ENCODE peak calls at places on chromosome 17, in four cellular contexts. L is activated B cell treated with CpG ODN at 0.5 μM for 24 hours; U is right cardiac atrium; G is activated T-helper 9 cell treated with anti-CD3 and anti-CD28 coated beads, Interleukin-2, amount 50 U/mL, for 16 hours. Q is an unnamed sample.

GRCh38 chr17:44872131-44872768 is 24.6 kb downstream of the HIGD1B start:
- DNase-seq in L (no peak), U (peak), G (no peak), Q (no peak)

GRCh38 chr17:19398301-19399181 is 11.6 kb upstream of the MFAP4 start:
- DNase-seq in L (no peak), U (peak), G (no peak), Q (no peak)

GRCh38 chr17:58728831-58729230 is 26.8 kb upstream of the PPM1E start:
- DNase-seq in L (no peak), U (no peak), G (no peak), Q (no peak)

GRCh38 chr17:146983-147761 is 9.8 kb downstream of the SCGB1C2 start:
- DNase-seq in L (peak), U (no peak), G (no peak), Q (no peak)

GRCh38 chr17:50865060-50865867 is 890 bp downstream of the TOB1 start:
- DNase-seq in L (peak), U (peak), G (peak), Q (peak)

GRCh38 chr17:77427471-77427991 is 286.8 kb downstream of the SEC14L1 start:
- DNase-seq in L (peak), U (peak), G (no peak), Q (no peak)

GRCh38 chr17:78197147-78197830 is 10.1 kb downstream of the AFMID start:
- DNase-seq in L (no peak), U (no peak), G (no peak), Q (no peak)

GRCh38 chr17:28385037-28385797 is 13.7 kb downstream of the SARM1 start:
- DNase-seq in L (no peak), U (no peak), G (no peak), Q (no peak)

GRCh38 chr17:72603346-72604242 is 482.8 kb downstream of the SOX9 start:
- DNase-seq in L (no peak), U (no peak), G (no peak), Q (no peak)

GRCh38 chr17:63035695-63036094 is 69.7 kb downstream of the TANC2 start:
- DNase-seq in L (no peak), U (no peak), G (no peak), Q (no peak)

GRCh38 chr17:58576679-58577367 is 62.4 kb upstream of the MTMR4 start:
- DNase-seq in L (no peak), U (no peak), G (no peak), Q (no peak)

GRCh38 chr17:38824899-38825761 is at the start of gene CWC25:
- DNase-seq in L (peak), U (peak), G (peak), Q (peak)

GRCh38 chr17:58315281-58315711 is 13.3 kb downstream of the TSPOAP1 start:
- DNase-seq in L (no peak), U (no peak), G (no peak), Q (no peak)

GRCh38 chr17:57895382-57896060 is 45.7 kb upstream of the MRPS23 start:
- DNase-seq in L (no peak), U (no peak), G (no peak), Q (no peak)

GRCh38 chr17:72702998-72703397 is 389.5 kb downstream of the SLC39A11 start:
- DNase-seq in L (no peak), U (no peak), G (no peak), Q (no peak)

GRCh38 chr17:32496348-32497078 is 9.7 kb downstream of the CDK5R1 start:
- DNase-seq in L (no peak), U (no peak), G (no peak), Q (no peak)

GRCh38 chr17:42016952-42017865 is at the start of gene DNAJC7:
- DNase-seq in L (peak), U (peak), G (peak), Q (peak)